ENCODE peak calls at places on chromosomes 1 and 21, in eight cellular contexts. O is Panc1, B is astrocyte, R is OCI-LY7, G is aorta, U is fibroblast of lung, P is mucosa of descending colon, T is trophoblast cell. S is an unnamed sample. For H3K4me1, the result is how much of the 10 kb centered on the place peaks cover.

GRCh38 chr21:40049031-40049958 is 182.1 kb downstream of the PCP4 start:
- DNase-seq in O (no peak), R (no peak), B (peak), T (peak), U (peak), P (no peak), G (peak), S (no peak)

GRCh38 chr1:208741296-208741695 is 497.1 kb upstream of the PLXNA2 start:
- DNase-seq in O (no peak), B (no peak), T (no peak), R (no peak), G (no peak), P (no peak), U (no peak), S (no peak)

GRCh38 chr1:205124726-205125125 is 2.9 kb upstream of the RBBP5 start:
- DNase-seq in G (no peak), U (no peak), T (no peak), O (no peak), R (peak), P (no peak), B (no peak), S (no peak)

GRCh38 chr1:168949672-168950071 is 156.8 kb upstream of the ATP1B1 start:
- DNase-seq in U (no peak), O (no peak), T (no peak), G (no peak), P (no peak), B (no peak), R (no peak), S (no peak)

GRCh38 chr1:181134543-181135461 is 46.3 kb downstream of the IER5 start:
- DNase-seq in B (peak), R (peak), T (peak), U (peak), P (peak), O (no peak), G (peak), S (peak)

GRCh38 chr1:18055181-18055580 is 52.4 kb upstream of the IGSF21 start:
- DNase-seq in O (no peak), B (no peak), G (no peak), U (no peak), R (no peak), P (no peak), T (no peak), S (no peak)

GRCh38 chr1:176033474-176033873 is 173.6 kb downstream of the COP1 start:
- DNase-seq in T (peak), G (no peak), B (peak), O (no peak), U (peak), P (no peak), R (no peak), S (no peak)

GRCh38 chr1:100510441-100510840 is 27.5 kb upstream of the GPR88 start:
- DNase-seq in O (no peak), T (no peak), B (no peak), R (no peak), G (no peak), P (no peak), U (no peak), S (no peak)

GRCh38 chr1:95371666-95372320 is 137.8 kb downstream of the RWDD3 start:
- DNase-seq in P (no peak), O (no peak), R (no peak), G (no peak), B (no peak), T (no peak), U (no peak), S (no peak)

GRCh38 chr1:235918032-235918431 is 51.3 kb upstream of the LYST start:
- DNase-seq in T (no peak), O (no peak), G (no peak), P (no peak), R (no peak), B (no peak), U (no peak), S (no peak)

GRCh38 chr1:240401721-240402120 is 210.2 kb downstream of the GREM2 start:
- DNase-seq in P (no peak), R (no peak), B (peak), U (peak), G (no peak), O (no peak), T (no peak), S (no peak)

GRCh38 chr21:26637346-26637745 is 64.3 kb upstream of the CYYR1 start:
- DNase-seq in G (no peak), P (no peak), R (no peak), T (no peak), B (no peak), O (no peak), U (no peak), S (no peak)

GRCh38 chr1:179447489-179447888 is 81.7 kb downstream of the AXDND1 start:
- DNase-seq in G (no peak), U (no peak), T (peak), B (no peak), O (no peak), R (peak), P (no peak), S (no peak)

GRCh38 chr1:216119600-216119999 is 303.6 kb downstream of the USH2A start:
- DNase-seq in G (no peak), B (peak), T (peak), U (peak), P (no peak), R (peak), O (no peak), S (no peak)

GRCh38 chr1:29120955-29121485 is 2.7 kb downstream of the TMEM200B start:
- DNase-seq in U (peak), G (no peak), T (peak), O (no peak), P (peak), R (peak), B (no peak), S (peak)

GRCh38 chr1:24486296-24487065 is 16.2 kb upstream of the RCAN3 start:
- DNase-seq in O (no peak), R (peak), B (no peak), U (no peak), T (no peak), G (no peak), P (no peak), S (no peak)

GRCh38 chr21:45599146-45599581 is 44.4 kb upstream of the PCBP3 start:
- DNase-seq in P (peak), T (no peak), G (peak), R (no peak), B (no peak), U (no peak), O (no peak), S (no peak)

GRCh38 chr1:68955424-68955823 is 458.5 kb upstream of the DEPDC1 start:
- DNase-seq in G (no peak), R (no peak), P (no peak), T (no peak), U (peak), O (no peak), B (peak), S (no peak)

GRCh38 chr1:162856260-162856659 is 4.7 kb downstream of the CCDC190 start:
- DNase-seq in B (peak), U (peak), O (no peak), P (no peak), T (no peak), G (peak), R (no peak), S (no peak)

GRCh38 chr1:186802388-186802787 is 26.4 kb upstream of the PLA2G4A start:
- DNase-seq in P (no peak), G (no peak), T (no peak), B (no peak), O (no peak), R (no peak), U (no peak), S (no peak)

GRCh38 chr1:244400974-244401373 is 50.7 kb downstream of the ADSS2 start:
- DNase-seq in R (no peak), G (no peak), U (no peak), B (no peak), P (no peak), T (no peak), O (no peak), S (no peak)

GRCh38 chr1:55418208-55418607 is 203.0 kb upstream of the USP24 start:
- DNase-seq in B (no peak), R (no peak), U (no peak), T (no peak), O (no peak), P (no peak), G (no peak), S (no peak)

GRCh38 chr21:41684381-41685245 is 82.2 kb downstream of the RIPK4 start:
- DNase-seq in U (peak), G (peak), R (no peak), B (peak), P (peak), O (peak), T (peak), S (no peak)

GRCh38 chr1:224203243-224204016 is 20.4 kb downstream of the DEGS1 start:
- DNase-seq in O (no peak), B (peak), G (peak), T (peak), U (peak), P (peak), R (peak), S (peak)

GRCh38 chr1:151371744-151372410 is 628 bp downstream of the SELENBP1 start:
- DNase-seq in B (peak), O (no peak), P (peak), R (no peak), T (no peak), U (peak), G (peak), S (peak)

GRCh38 chr1:41851589-41851988 is 67.1 kb downstream of the HIVEP3 start:
- DNase-seq in G (no peak), O (no peak), R (no peak), T (peak), B (peak), U (peak), P (no peak), S (no peak)

GRCh38 chr1:212710566-212710965 is 10.9 kb upstream of the BATF3 start:
- DNase-seq in G (peak), R (no peak), U (no peak), B (no peak), T (no peak), P (no peak), O (no peak), S (no peak)

GRCh38 chr1:17531682-17532487 is 7.6 kb upstream of the ARHGEF10L start:
- DNase-seq in U (peak), R (no peak), G (peak), T (no peak), O (no peak), P (peak), B (peak), S (no peak)

GRCh38 chr1:201404016-201404598 is 5.0 kb upstream of the LAD1 start:
- DNase-seq in G (no peak), B (no peak), P (no peak), T (peak), O (no peak), U (no peak), R (no peak), S (no peak)

GRCh38 chr1:244869364-244869827 is 5.1 kb upstream of the HNRNPU start:
- DNase-seq in U (no peak), G (no peak), P (no peak), B (no peak), O (no peak), R (no peak), T (peak), S (no peak)

GRCh38 chr1:89739844-89740216 is 81.0 kb upstream of the LRRC8D start:
- DNase-seq in U (no peak), B (no peak), G (no peak), T (no peak), O (no peak), P (no peak), R (no peak), S (no peak)

GRCh38 chr1:154441241-154441888 is 36.2 kb downstream of the IL6R start:
- DNase-seq in R (no peak), U (no peak), P (no peak), G (no peak), B (no peak), T (no peak), O (no peak), S (no peak)

GRCh38 chr21:38773108-38774061 is 32.3 kb upstream of the ETS2 start:
- DNase-seq in R (no peak), G (peak), U (peak), P (no peak), T (peak), O (peak), B (peak), S (no peak)

GRCh38 chr21:30426732-30427131 is 1.0 kb upstream of the KRTAP13-3 start:
- DNase-seq in P (no peak), R (no peak), O (no peak), B (no peak), U (no peak), T (no peak), G (no peak), S (no peak)

GRCh38 chr21:31198575-31198974 is 145.5 kb downstream of the TIAM1 start:
- DNase-seq in B (peak), P (no peak), U (peak), R (peak), T (peak), G (no peak), O (peak), S (no peak)

GRCh38 chr1:223886516-223886921 is 40.8 kb upstream of the TP53BP2 start:
- DNase-seq in G (no peak), R (no peak), T (no peak), U (no peak), B (no peak), P (no peak), O (no peak), S (no peak)

GRCh38 chr21:15415541-15416261 is 314.1 kb upstream of the USP25 start:
- DNase-seq in U (peak), O (no peak), R (no peak), T (no peak), P (no peak), B (peak), G (no peak), S (no peak)

GRCh38 chr1:110310300-110310699 is 28.9 kb upstream of the RBM15 start:
- DNase-seq in P (no peak), O (no peak), G (no peak), R (no peak), B (no peak), U (peak), T (no peak), S (no peak)
- H3K4me1 ChIP-seq in P (under half), O (under half), G (under half), R (under half), B (under half), U (under half), T (under half), S (under half)

DNA sequence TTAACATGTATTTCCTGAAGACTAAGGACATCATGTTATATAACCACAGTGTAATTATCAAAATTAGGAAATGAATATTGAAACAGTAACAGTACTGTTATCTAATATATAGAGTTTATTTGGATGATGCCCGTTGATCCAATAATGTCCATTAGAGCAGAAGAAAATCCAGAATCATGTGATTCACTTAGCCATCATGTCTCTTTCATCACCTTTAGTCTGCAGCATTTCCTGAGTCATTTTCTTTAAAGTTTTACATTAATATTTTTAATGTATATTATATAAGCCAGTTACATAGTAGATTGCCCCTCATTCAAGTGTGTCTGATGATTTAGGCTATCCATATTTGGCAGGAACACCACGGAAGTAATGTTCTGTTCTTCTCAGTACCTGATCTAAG is 28.9 kb downstream of the MPZL1 start:
- DNase-seq in T (no peak), P (no peak), R (no peak), G (no peak), O (no peak), U (no peak), B (no peak), S (no peak)
- H3K4me1 ChIP-seq in T (under half), P (under half), R (half or more), G (under half), O (under half), U (under half), B (under half), S (under half)

GRCh38 chr1:183822081-183822611 is 17.2 kb downstream of the RGL1 start:
- DNase-seq in P (no peak), R (no peak), O (no peak), T (no peak), B (peak), U (peak), G (peak), S (no peak)

GRCh38 chr1:183817576-183818288 is 12.8 kb downstream of the RGL1 start:
- DNase-seq in G (no peak), U (no peak), B (no peak), T (no peak), P (no peak), R (no peak), O (no peak), S (no peak)

GRCh38 chr1:183816110-183816509 is 11.2 kb downstream of the RGL1 start:
- DNase-seq in B (no peak), P (no peak), T (no peak), G (no peak), O (no peak), R (no peak), U (no peak), S (no peak)

GRCh38 chr1:183824295-183824694 is 19.4 kb downstream of the RGL1 start:
- DNase-seq in U (no peak), O (no peak), T (no peak), R (no peak), P (no peak), B (no peak), G (no peak), S (no peak)

DNA sequence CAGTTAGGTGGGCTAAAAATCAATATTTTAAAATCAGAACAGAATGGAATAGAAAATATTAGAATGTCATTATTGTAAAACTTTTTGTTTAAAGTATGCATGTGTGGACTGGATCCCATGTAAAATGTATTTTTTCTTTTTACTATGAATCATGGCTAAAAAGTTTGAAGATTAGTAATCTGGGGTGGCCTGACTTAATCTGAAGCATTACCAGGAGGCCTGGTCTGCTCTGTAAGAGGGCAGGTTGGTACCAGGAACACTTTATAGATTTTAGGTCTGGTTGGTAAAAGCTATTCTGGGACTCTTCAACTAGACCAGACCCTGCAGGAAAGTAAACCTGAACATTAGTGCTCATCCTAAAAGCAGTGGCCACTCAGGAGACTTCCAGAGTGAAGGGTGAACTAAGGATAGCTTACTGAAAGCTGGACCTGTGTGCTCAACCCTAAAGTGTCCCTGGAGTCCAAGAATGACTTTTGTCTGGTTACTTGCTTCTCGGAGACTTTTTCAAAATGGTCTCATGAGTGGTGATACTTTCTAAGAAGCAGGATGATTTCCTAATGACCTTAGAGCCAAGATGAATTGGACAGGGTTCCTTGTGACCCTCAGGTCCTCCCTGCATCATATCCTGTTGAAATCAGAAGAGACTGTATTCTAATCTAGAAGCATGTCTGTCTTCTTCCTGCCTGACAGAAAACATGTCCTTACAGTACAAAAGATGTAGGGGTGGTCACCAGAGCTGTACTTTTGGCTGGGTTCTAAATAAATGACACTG is 16.6 kb downstream of the RGL1 start:
- DNase-seq in B (no peak), T (no peak), R (no peak), P (no peak), U (no peak), G (no peak), O (no peak), S (no peak)
- H3K4me1 ChIP-seq in B (under half), T (under half), R (under half), P (under half), U (under half), G (under half), O (under half), S (under half)

GRCh38 chr1:11980676-11980972 is 380 bp downstream of the MFN2 start:
- DNase-seq in R (no peak), G (no peak), T (peak), P (no peak), U (no peak), O (no peak), B (no peak), S (no peak)
- H3K4me1 ChIP-seq in R (under half), G (under half), T (under half), P (under half), U (under half), O (under half), B (under half), S (under half)

DNA sequence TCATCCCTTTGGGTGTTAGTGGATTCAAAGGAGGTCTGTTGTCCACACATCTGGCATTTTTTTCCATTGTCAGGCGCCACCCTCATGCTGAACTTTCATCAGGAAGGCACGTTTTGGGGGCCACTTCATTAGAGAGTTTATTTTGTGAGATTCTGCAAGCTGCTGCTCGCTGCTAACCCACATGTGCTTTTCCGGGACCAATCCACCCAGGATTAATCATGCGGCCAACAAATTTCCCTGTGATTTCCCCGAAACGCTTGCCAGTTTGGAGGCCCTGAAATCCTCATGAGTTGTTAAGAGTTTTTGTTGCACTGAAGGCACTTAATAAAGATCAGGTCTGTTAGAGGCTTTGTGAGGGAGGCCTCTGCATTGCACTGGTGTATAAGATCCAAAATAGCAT is 2.4 kb downstream of the PDPN start:
- DNase-seq in P (no peak), O (no peak), T (no peak), B (peak), R (no peak), G (no peak), U (peak), S (no peak)
- H3K4me1 ChIP-seq in P (under half), O (under half), T (under half), B (under half), R (under half), G (under half), U (under half), S (under half)

GRCh38 chr21:43284700-43285099 is 115.9 kb downstream of the CRYAA start:
- DNase-seq in T (no peak), B (no peak), G (no peak), U (no peak), P (no peak), O (no peak), R (no peak), S (no peak)
- H3K4me1 ChIP-seq in T (under half), B (under half), G (under half), U (under half), P (under half), O (under half), R (under half), S (under half)

GRCh38 chr1:108645479-108646184 is 15.3 kb downstream of the HENMT1 start:
- DNase-seq in R (no peak), U (no peak), T (no peak), B (no peak), G (no peak), P (no peak), O (no peak), S (no peak)
- H3K4me1 ChIP-seq in R (under half), U (under half), T (under half), B (under half), G (under half), P (under half), O (under half), S (under half)

GRCh38 chr1:177862916-177863315 is 106.9 kb downstream of the SEC16B start:
- DNase-seq in R (no peak), B (no peak), U (no peak), T (peak), P (no peak), G (no peak), O (no peak), S (no peak)
- H3K4me1 ChIP-seq in R (under half), B (under half), U (under half), T (under half), P (under half), G (under half), O (under half), S (under half)

S was measured in lower lobe of right lung.